ENCODE peak calls at places on chromosomes 11 and 22, in five cellular contexts. One of them, this sample, is unnamed.

GRCh38 chr11:36312593-36312990 is 16.5 kb downstream of the PRR5L start:
- DNase-seq in ovary: no peak
- DNase-seq in tibial nerve: no peak
- DNase-seq in vagina: no peak
- DNase-seq in adrenal gland: no peak
- DNase-seq in this sample: no peak

GRCh38 chr11:114889464-114890065 is 211.2 kb downstream of the NXPE2 start:
- DNase-seq in adrenal gland: no peak
- DNase-seq in ovary: no peak
- DNase-seq in tibial nerve: no peak
- DNase-seq in vagina: no peak
- DNase-seq in this sample: no peak

GRCh38 chr11:3122775-3123201 is 42.3 kb downstream of the OSBPL5 start:
- DNase-seq in vagina: no peak
- DNase-seq in tibial nerve: no peak
- DNase-seq in adrenal gland: peak; percentile 10
- DNase-seq in ovary: no peak
- DNase-seq in this sample: no peak

GRCh38 chr22:25919452-25919851 is 177.5 kb downstream of the MYO18B start:
- DNase-seq in vagina: no peak
- DNase-seq in tibial nerve: no peak
- DNase-seq in adrenal gland: no peak
- DNase-seq in ovary: no peak
- DNase-seq in this sample: no peak

GRCh38 chr11:8717876-8718753 is 35.5 kb downstream of the RPL27A start:
- DNase-seq in adrenal gland: peak; percentile 91
- DNase-seq in ovary: peak; percentile 71
- DNase-seq in vagina: no peak
- DNase-seq in tibial nerve: no peak
- DNase-seq in this sample: peak; percentile 65

GRCh38 chr11:69430566-69430965 is 50.9 kb upstream of the LINC01488 start:
- DNase-seq in tibial nerve: no peak
- DNase-seq in vagina: no peak
- DNase-seq in ovary: no peak
- DNase-seq in adrenal gland: no peak
- DNase-seq in this sample: no peak

GRCh38 chr11:94876645-94877445 is 96.5 kb downstream of the CWC15 start:
- DNase-seq in vagina: peak; percentile 95
- DNase-seq in adrenal gland: peak; percentile 82
- DNase-seq in tibial nerve: peak; percentile 72
- DNase-seq in ovary: peak; percentile 82
- DNase-seq in this sample: peak; percentile 50

GRCh38 chr11:65478411-65479183 is 20.2 kb upstream of the MALAT1 start:
- DNase-seq in vagina: peak; percentile 91
- DNase-seq in ovary: peak; percentile 91
- DNase-seq in adrenal gland: peak; percentile 84
- DNase-seq in tibial nerve: no peak
- DNase-seq in this sample: peak; percentile 69

GRCh38 chr11:59263225-59263894 is 50.6 kb upstream of the MPEG1 start:
- DNase-seq in tibial nerve: no peak
- DNase-seq in vagina: no peak
- DNase-seq in ovary: no peak
- DNase-seq in adrenal gland: no peak
- DNase-seq in this sample: peak; percentile 28

GRCh38 chr11:31804439-31805036 is 6.6 kb downstream of the PAX6 start:
- DNase-seq in adrenal gland: no peak
- DNase-seq in tibial nerve: peak; percentile 4
- DNase-seq in vagina: no peak
- DNase-seq in ovary: no peak
- DNase-seq in this sample: no peak

GRCh38 chr11:61545341-61545740 is 35.5 kb downstream of the SYT7 start:
- DNase-seq in ovary: no peak
- DNase-seq in adrenal gland: no peak
- DNase-seq in tibial nerve: no peak
- DNase-seq in vagina: no peak
- DNase-seq in this sample: no peak

DNA sequence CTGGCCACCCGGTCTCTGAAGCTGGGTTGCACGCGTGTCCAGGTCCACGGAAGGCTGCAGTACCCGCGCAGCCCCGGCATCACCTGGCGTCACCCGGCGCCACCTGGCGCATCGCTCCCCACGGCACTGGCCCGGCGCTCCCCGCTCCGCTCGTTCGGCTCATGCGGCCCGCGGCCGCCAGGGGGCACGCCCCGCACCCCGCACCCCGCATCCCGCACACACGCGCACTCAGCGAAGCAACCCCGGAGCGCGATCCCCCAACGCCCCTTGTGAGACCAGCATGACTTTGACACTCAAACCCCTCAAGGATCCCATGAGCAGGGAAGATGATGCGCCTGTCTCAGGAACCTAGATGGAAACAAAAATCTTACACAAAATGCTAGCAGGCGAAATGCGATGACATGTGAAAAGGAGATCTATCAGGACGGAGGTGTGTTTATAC is 11.9 kb downstream of the B3GNT6 start:
- DNase-seq in ovary: peak; percentile 49
- DNase-seq in adrenal gland: no peak
- DNase-seq in tibial nerve: no peak
- DNase-seq in vagina: no peak
- DNase-seq in this sample: peak; percentile 69
- H3K4me3 ChIP-seq in ovary: no peak overlapping the region
- H3K4me3 ChIP-seq in adrenal gland: no peak overlapping the region
- H3K4me3 ChIP-seq in tibial nerve: no peak overlapping the region
- H3K4me3 ChIP-seq in vagina: peak overlapping the region; percentile 6
- H3K4me3 ChIP-seq in this sample: no peak overlapping the region

DNA sequence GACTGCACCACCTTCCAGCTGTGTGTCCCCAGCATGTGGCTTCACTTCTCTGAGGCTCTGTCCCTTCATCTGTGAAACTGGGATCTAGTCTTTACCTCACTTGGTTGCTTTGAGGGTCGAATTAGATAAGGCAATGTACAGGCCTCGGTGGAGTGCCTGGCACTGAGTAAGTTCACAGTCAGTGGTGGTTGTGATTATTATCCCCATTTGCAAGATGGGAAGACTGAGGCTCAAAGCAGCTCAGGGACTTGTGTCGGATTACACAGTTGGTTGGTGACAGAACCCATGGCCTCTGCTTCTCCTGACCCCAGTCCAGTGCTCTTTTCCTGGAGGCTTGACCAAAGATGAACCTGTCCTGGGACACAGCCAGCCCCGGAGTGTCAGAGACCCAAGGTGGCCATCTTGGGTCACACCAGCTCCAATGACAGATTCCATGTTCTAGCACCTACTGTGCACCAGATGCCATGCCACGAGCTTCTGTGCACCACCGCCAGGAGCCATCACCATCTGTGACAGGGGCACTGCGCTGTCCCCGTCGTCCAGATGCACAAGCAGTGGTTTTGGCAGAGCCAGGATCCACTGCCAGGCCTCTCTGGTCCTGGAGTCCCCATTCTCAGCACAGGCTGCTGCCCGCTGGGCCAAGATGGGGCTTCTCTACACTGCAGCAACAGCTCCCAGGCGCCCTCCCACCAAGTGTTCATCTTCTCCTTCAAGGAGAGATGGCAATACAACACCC is 60.5 kb downstream of the IGLL1 start:
- DNase-seq in vagina: no peak
- DNase-seq in ovary: peak; percentile 50
- DNase-seq in tibial nerve: no peak
- DNase-seq in adrenal gland: no peak
- DNase-seq in this sample: no peak
- H3K27ac ChIP-seq in vagina: no peak overlapping the region
- H3K27ac ChIP-seq in ovary: peak overlapping the region; percentile 97
- H3K27ac ChIP-seq in tibial nerve: peak overlapping the region; percentile 90
- H3K27ac ChIP-seq in adrenal gland: no peak overlapping the region
- H3K27ac ChIP-seq in this sample: peak overlapping the region; percentile 98

GRCh38 chr22:47618180-47618579 is 855.7 kb downstream of the TBC1D22A start:
- DNase-seq in adrenal gland: no peak
- DNase-seq in ovary: no peak
- DNase-seq in vagina: no peak
- DNase-seq in tibial nerve: no peak
- DNase-seq in this sample: no peak
- TF ChIP-seq POLR2A in adrenal gland: no peak
- TF ChIP-seq POLR2A in ovary: no peak
- TF ChIP-seq POLR2A in vagina: no peak
- TF ChIP-seq POLR2A in tibial nerve: no peak
- TF ChIP-seq POLR2A in this sample: no peak

DNA sequence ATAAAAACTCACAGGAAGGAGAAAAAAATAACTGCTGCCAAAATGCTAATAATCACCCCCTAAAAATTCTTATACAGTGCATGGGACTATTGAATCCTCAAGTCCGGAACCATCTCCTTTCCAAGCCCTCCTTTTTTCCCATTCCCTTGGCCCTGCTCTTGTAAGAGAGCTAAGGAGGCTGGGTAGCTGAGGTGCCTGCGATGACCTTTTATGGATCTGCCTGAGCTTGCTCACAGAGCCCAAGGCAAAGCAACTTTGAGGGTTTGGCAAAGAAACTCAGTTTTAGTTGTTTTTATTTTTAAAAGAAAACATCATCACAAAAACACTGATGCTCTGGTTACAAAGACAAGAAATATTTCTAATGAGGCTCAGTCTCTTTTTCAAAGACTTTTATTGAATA is 334.3 kb downstream of the TTC28 start:
- DNase-seq in vagina: no peak
- DNase-seq in adrenal gland: peak; percentile 26
- DNase-seq in tibial nerve: peak; percentile 22
- DNase-seq in ovary: peak; percentile 62
- DNase-seq in this sample: peak; percentile 31
- H3K4me3 ChIP-seq in vagina: no peak overlapping the region
- H3K4me3 ChIP-seq in adrenal gland: no peak overlapping the region
- H3K4me3 ChIP-seq in tibial nerve: no peak overlapping the region
- H3K4me3 ChIP-seq in ovary: no peak overlapping the region
- H3K4me3 ChIP-seq in this sample: no peak overlapping the region

GRCh38 chr11:76783901-76784813 is 1.0 kb downstream of the TSKU start:
- DNase-seq in ovary: peak; percentile 85
- DNase-seq in tibial nerve: no peak
- DNase-seq in adrenal gland: peak; percentile 52
- DNase-seq in vagina: no peak
- DNase-seq in this sample: peak; percentile 67
- H3K27ac ChIP-seq in ovary: peak overlapping the region; percentile 99
- H3K27ac ChIP-seq in tibial nerve: peak overlapping the region; percentile 92
- H3K27ac ChIP-seq in adrenal gland: peak overlapping the region; percentile 90
- H3K27ac ChIP-seq in vagina: peak overlapping the region; percentile 96
- H3K27ac ChIP-seq in this sample: peak overlapping the region; percentile 82

GRCh38 chr11:86954288-86955110 is 696 bp downstream of the FZD4 start:
- DNase-seq in vagina: no peak
- DNase-seq in adrenal gland: peak; percentile 41
- DNase-seq in tibial nerve: peak; percentile 57
- DNase-seq in ovary: peak; percentile 60
- DNase-seq in this sample: no peak

GRCh38 chr11:86952221-86952875 is 2.8 kb downstream of the FZD4 start:
- DNase-seq in ovary: no peak
- DNase-seq in vagina: no peak
- DNase-seq in tibial nerve: no peak
- DNase-seq in adrenal gland: no peak
- DNase-seq in this sample: no peak

GRCh38 chr11:86951706-86952105 is 3.5 kb downstream of the FZD4 start:
- DNase-seq in adrenal gland: no peak
- DNase-seq in ovary: no peak
- DNase-seq in tibial nerve: no peak
- DNase-seq in vagina: no peak
- DNase-seq in this sample: no peak

GRCh38 chr11:86955111-86955673 is at the start of gene FZD4:
- DNase-seq in vagina: no peak
- DNase-seq in adrenal gland: peak; percentile 93
- DNase-seq in ovary: peak; percentile 93
- DNase-seq in tibial nerve: peak; percentile 74
- DNase-seq in this sample: peak; percentile 93

GRCh38 chr11:86952933-86953637 is 2.1 kb downstream of the FZD4 start:
- DNase-seq in ovary: no peak
- DNase-seq in adrenal gland: no peak
- DNase-seq in tibial nerve: no peak
- DNase-seq in vagina: no peak
- DNase-seq in this sample: no peak
- TF ChIP-seq POLR2A in ovary: no peak
- TF ChIP-seq POLR2A in adrenal gland: no peak
- TF ChIP-seq POLR2A in tibial nerve: no peak
- TF ChIP-seq POLR2A in vagina: no peak
- TF ChIP-seq POLR2A in this sample: no peak

GRCh38 chr11:44622190-44622650 is 56.8 kb downstream of the CD82 start:
- DNase-seq in ovary: peak; percentile 21
- DNase-seq in tibial nerve: no peak
- DNase-seq in vagina: peak; percentile 76
- DNase-seq in adrenal gland: no peak
- DNase-seq in this sample: peak; percentile 6

GRCh38 chr11:44621784-44622183 is 56.3 kb downstream of the CD82 start:
- DNase-seq in tibial nerve: no peak
- DNase-seq in adrenal gland: no peak
- DNase-seq in vagina: no peak
- DNase-seq in ovary: no peak
- DNase-seq in this sample: peak; percentile 11

GRCh38 chr11:44619931-44620725 is 54.7 kb downstream of the CD82 start:
- DNase-seq in tibial nerve: no peak
- DNase-seq in adrenal gland: no peak
- DNase-seq in vagina: peak; percentile 74
- DNase-seq in ovary: peak; percentile 26
- DNase-seq in this sample: no peak

GRCh38 chr11:44622721-44623258 is 57.3 kb downstream of the CD82 start:
- DNase-seq in ovary: peak; percentile 12
- DNase-seq in adrenal gland: no peak
- DNase-seq in vagina: peak; percentile 56
- DNase-seq in tibial nerve: peak; percentile 2
- DNase-seq in this sample: peak; percentile 11

DNA sequence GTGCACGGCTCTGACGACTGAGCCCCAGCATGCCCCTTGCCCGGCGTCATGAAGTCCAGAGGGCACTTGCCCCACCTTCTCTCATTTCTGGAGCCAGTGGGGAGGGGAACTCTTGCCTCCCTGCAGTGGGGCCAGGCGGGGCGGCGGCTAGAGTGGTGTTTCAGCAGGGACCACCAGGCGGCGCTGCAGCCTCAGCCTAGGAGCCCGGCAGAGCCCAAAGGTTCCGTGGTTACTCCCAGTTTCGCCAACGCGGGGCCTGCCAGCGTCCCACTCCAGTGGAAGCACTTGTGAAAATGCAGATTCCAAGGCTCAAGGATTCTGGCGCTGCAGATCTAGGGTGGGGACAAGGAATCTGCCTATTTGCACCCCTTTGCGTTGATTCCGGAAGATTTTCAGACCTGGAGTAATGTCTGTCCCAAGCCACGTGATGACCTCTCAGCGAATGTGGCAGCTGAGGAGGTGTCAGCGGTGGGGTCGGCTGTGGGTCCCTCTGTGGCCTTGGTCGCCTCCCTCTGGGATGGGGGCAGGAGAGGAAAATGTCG is 55.7 kb downstream of the CD82 start:
- DNase-seq in tibial nerve: peak; percentile 70
- DNase-seq in adrenal gland: peak; percentile 80
- DNase-seq in ovary: peak; percentile 80
- DNase-seq in vagina: peak; percentile 86
- DNase-seq in this sample: peak; percentile 86
- H3K4me3 ChIP-seq in tibial nerve: no peak overlapping the region
- H3K4me3 ChIP-seq in adrenal gland: no peak overlapping the region
- H3K4me3 ChIP-seq in ovary: no peak overlapping the region
- H3K4me3 ChIP-seq in vagina: no peak overlapping the region
- H3K4me3 ChIP-seq in this sample: no peak overlapping the region